ENCODE peak calls at places on chromosomes 6 and 20, in four cellular contexts. P is cardiac muscle cell, O is heart right ventricle, A is PC-3. B is an unnamed sample.

GRCh38 chr6:27812078-27812804 is 100.0 kb downstream of the OR2B2 start:
- DNase-seq in P (no peak), O (no peak), A (peak; percentile 38), B (no peak)

GRCh38 chr20:45791668-45792512 is at the start of the genes DNTTIP1 and WFDC3:
- DNase-seq in P (peak; percentile 92), O (peak; percentile 94), A (peak; percentile 94), B (peak; percentile 97)

GRCh38 chr20:59955131-59955796 is 3.0 kb upstream of the CDH26 start:
- DNase-seq in P (no peak), O (no peak), A (peak; percentile 65), B (no peak)

GRCh38 chr20:60064554-60064953 is 106.3 kb downstream of the CDH26 start:
- DNase-seq in P (no peak), O (no peak), A (no peak), B (no peak)

GRCh38 chr20:31840906-31841816 is 4.2 kb downstream of the FOXS1 start:
- DNase-seq in P (peak; percentile 27), O (no peak), A (no peak), B (peak; percentile 81)

GRCh38 chr6:117573006-117573680 is 29.2 kb downstream of the GOPC start:
- DNase-seq in P (no peak), O (no peak), A (no peak), B (no peak)

GRCh38 chr20:9710685-9711084 is 128.2 kb downstream of the PAK5 start:
- DNase-seq in P (no peak), O (no peak), A (no peak), B (no peak)

GRCh38 chr6:166253277-166254229 is 54.6 kb downstream of the PRR18 start:
- DNase-seq in P (no peak), O (no peak), A (no peak), B (no peak)

GRCh38 chr6:139801571-139802321 is 427.3 kb upstream of the CITED2 start:
- DNase-seq in P (peak; percentile 52), O (no peak), A (no peak), B (no peak)

GRCh38 chr6:51814418-51814817 is 273.0 kb downstream of the PKHD1 start:
- DNase-seq in P (no peak), O (no peak), A (no peak), B (no peak)

GRCh38 chr6:139608872-139609271 is 234.4 kb upstream of the CITED2 start:
- DNase-seq in P (peak; percentile 49), O (no peak), A (no peak), B (no peak)

GRCh38 chr6:126550323-126550722 is 210.4 kb downstream of the CENPW start:
- DNase-seq in P (no peak), O (no peak), A (no peak), B (no peak)

GRCh38 chr6:3329491-3330051 is 70.8 kb downstream of the PSMG4 start:
- DNase-seq in P (no peak), O (no peak), A (no peak), B (no peak)

GRCh38 chr20:41540459-41540858 is 77.7 kb downstream of the CHD6 start:
- DNase-seq in P (no peak), O (no peak), A (no peak), B (no peak)

GRCh38 chr6:4929319-4929718 is 74.5 kb downstream of the RPP40 start:
- DNase-seq in P (peak; percentile 46), O (no peak), A (no peak), B (no peak)

GRCh38 chr20:24522452-24523330 is 53.3 kb downstream of the SYNDIG1 start:
- DNase-seq in P (no peak), O (no peak), A (peak; percentile 21), B (no peak)

GRCh38 chr20:4439461-4439860 is 282.2 kb upstream of the PRND start:
- DNase-seq in P (no peak), O (no peak), A (no peak), B (no peak)

DNA sequence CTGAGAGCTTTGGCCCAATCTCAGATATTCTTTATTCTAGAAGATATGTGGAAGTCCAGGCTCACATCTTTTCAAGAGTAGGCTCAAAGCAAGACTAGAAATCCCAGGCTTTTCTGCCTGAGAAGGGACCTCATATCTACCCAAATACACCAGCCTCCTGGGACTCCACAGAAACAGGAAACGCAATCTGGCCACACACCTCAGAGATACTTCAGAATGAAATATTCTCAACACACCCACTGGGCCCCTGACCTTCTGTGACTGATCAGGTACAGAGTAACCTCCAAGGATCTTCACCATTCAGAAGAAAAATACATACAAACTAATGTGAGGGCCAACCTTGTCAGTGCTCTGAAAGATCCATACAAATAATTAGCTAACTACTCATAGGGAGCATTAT is 183.2 kb downstream of the HIVEP2 start:
- DNase-seq in P (no peak), O (no peak), A (no peak), B (no peak)
- H3K36me3 ChIP-seq in P (peaks cover 24% of the 10 kb centered on the region), O (peaks cover 9% of the 10 kb centered on the region), A (peaks cover 15% of the 10 kb centered on the region), B (peaks cover 14% of the 10 kb centered on the region)

GRCh38 chr6:137879885-137880430 is 12.9 kb downstream of the TNFAIP3 start:
- DNase-seq in P (no peak), O (no peak), A (no peak), B (no peak)
- H3K36me3 ChIP-seq in P (peaks cover 75% of the 10 kb centered on the region), O (no peaks in the 10 kb centered on the region), A (peaks cover 27% of the 10 kb centered on the region), B (no peaks in the 10 kb centered on the region)

DNA sequence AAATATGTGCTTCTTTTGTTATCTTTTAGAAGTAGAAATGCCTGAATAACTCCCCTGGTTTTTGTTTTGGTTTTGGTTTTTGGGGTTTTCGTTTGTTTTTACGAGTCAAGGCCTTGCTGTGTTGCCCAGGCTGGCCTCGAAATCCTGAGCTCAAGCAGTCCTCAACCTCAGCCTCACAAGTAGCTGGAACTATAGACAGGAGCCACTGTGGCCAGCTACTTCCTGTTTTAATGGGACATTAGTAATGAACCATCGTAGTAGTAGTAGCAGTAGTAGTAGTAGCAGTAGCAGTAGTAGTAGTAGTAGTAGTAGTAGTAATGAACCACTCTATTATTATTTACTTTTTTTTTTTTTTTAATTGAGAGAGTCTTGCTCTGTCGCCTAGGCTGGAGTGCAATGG is 66.0 kb downstream of the UBR2 start:
- DNase-seq in P (no peak), O (no peak), A (no peak), B (no peak)
- H3K36me3 ChIP-seq in P (peaks cover 24% of the 10 kb centered on the region), O (no peaks in the 10 kb centered on the region), A (peaks cover 12% of the 10 kb centered on the region), B (no peaks in the 10 kb centered on the region)

GRCh38 chr6:129312865-129313264 is 397.1 kb downstream of the ARHGAP18 start:
- DNase-seq in P (peak; percentile 40), O (no peak), A (peak; percentile 92), B (no peak)
- H3K36me3 ChIP-seq in P (peaks cover 4% of the 10 kb centered on the region), O (no peaks in the 10 kb centered on the region), A (no peaks in the 10 kb centered on the region), B (peaks cover 6% of the 10 kb centered on the region)

DNA sequence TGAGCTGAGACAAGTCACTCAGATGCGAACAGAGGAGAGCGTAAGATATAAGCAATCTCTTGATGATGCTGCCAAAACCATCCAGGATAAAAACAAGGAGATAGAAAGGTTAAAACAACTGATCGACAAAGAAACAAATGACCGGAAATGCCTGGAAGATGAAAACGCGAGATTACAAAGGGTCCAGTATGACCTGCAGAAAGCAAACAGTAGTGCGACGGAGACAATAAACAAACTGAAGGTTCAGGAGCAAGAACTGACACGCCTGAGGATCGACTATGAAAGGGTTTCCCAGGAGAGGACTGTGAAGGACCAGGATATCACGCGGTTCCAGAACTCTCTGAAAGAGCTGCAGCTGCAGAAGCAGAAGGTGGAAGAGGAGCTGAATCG is 9.5 kb upstream of the SNRNP48 start:
- DNase-seq in P (no peak), O (no peak), A (no peak), B (no peak)
- H3K36me3 ChIP-seq in P (peaks cover 98% of the 10 kb centered on the region), O (no peaks in the 10 kb centered on the region), A (peaks cover 79% of the 10 kb centered on the region), B (no peaks in the 10 kb centered on the region)

GRCh38 chr20:35680464-35681183 is 15.9 kb upstream of the CPNE1 start:
- DNase-seq in P (no peak), O (no peak), A (no peak), B (no peak)

GRCh38 chr20:35681953-35682352 is 17.2 kb downstream of the NFS1 start:
- DNase-seq in P (no peak), O (no peak), A (no peak), B (no peak)
- H3K36me3 ChIP-seq in P (no peaks in the 10 kb centered on the region), O (peaks cover 2% of the 10 kb centered on the region), A (peaks cover under 1% of the 10 kb centered on the region), B (peaks cover 2% of the 10 kb centered on the region)

GRCh38 chr6:33279971-33280511 is 3.1 kb downstream of the B3GALT4 start:
- DNase-seq in P (peak; percentile 54), O (no peak), A (peak; percentile 83), B (no peak)
- H3K36me3 ChIP-seq in P (peaks cover 19% of the 10 kb centered on the region), O (no peaks in the 10 kb centered on the region), A (peaks cover 29% of the 10 kb centered on the region), B (no peaks in the 10 kb centered on the region)

DNA sequence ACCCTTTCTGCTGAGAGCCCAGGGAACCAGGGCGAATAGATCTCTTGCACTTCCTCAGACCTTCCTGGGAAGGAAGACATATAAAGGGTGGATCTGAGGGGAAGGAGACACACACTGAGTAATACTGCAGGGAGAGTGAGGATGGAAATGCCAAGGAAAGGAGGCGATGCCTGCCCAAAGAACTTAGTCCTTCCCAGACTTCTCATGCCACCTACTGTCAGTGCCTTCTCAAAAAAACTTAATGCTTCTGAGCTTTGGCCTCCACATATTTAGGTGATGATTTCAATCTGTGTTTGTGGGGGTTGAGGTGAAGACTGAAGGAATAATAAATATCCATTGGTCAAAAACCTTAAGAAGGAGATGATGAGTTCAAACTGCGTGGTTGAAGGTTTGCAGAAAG is 9.7 kb downstream of the BTN3A1 start:
- DNase-seq in P (no peak), O (no peak), A (no peak), B (no peak)
- H3K36me3 ChIP-seq in P (no peaks in the 10 kb centered on the region), O (no peaks in the 10 kb centered on the region), A (no peaks in the 10 kb centered on the region), B (peaks cover 3% of the 10 kb centered on the region)

B was measured in aorta.